ENCODE peak calls at places on chromosomes 4 and X, in ten cellular contexts. F is adrenal gland, K is stomach, E is uterus, Z is ovary, N is breast epithelium, V is testis, S is A549, R is heart left ventricle, X is IMR-90. O is an unnamed sample.
A peak's percentile ranks its signal among the peaks of the same experiment; 100 is the strongest.

GRCh38 chrX:30981968-30982367 is 89.9 kb downstream of the FTHL17 start:
- DNase-seq in F (no peak), K (no peak), E (no peak), Z (no peak), N (no peak), V (no peak), S (no peak), R (no peak), X (no peak), O (no peak)

GRCh38 chrX:13258725-13259124 is 61.1 kb downstream of the ATXN3L start:
- DNase-seq in F (no peak), K (no peak), E (no peak), Z (no peak), N (no peak), V (no peak), S (no peak), R (no peak), X (no peak), O (no peak)

GRCh38 chr4:169492436-169493163 is 119.8 kb downstream of the NEK1 start:
- DNase-seq in F (no peak), K (peak; percentile 36), E (no peak), Z (no peak), N (no peak), V (peak; percentile 29), S (peak; percentile 32), R (no peak), X (peak; percentile 44), O (no peak)

GRCh38 chr4:189059996-189060570 is 880.6 kb upstream of the FRG1 start:
- DNase-seq in F (no peak), K (no peak), E (no peak), Z (no peak), N (no peak), V (no peak), S (no peak), R (no peak), X (no peak), O (no peak)

GRCh38 chrX:43618376-43619205 is 37.5 kb upstream of the MAOA start:
- DNase-seq in F (no peak), K (no peak), E (no peak), Z (no peak), N (no peak), V (peak; percentile 17), S (no peak), R (no peak), X (no peak), O (no peak)

GRCh38 chrX:134254511-134254910 is 17.5 kb downstream of the CCDC160 start:
- DNase-seq in F (no peak), K (no peak), E (no peak), Z (no peak), N (no peak), V (no peak), S (no peak), R (no peak), X (no peak), O (no peak)

GRCh38 chr4:25552580-25553271 is 102.9 kb upstream of the SLC34A2 start:
- DNase-seq in F (no peak), K (peak; percentile 91), E (no peak), Z (no peak), N (peak; percentile 82), V (peak; percentile 28), S (peak; percentile 67), R (no peak), X (no peak), O (no peak)

GRCh38 chr4:8775751-8776355 is 95.8 kb downstream of the HMX1 start:
- DNase-seq in F (no peak), K (no peak), E (no peak), Z (no peak), N (no peak), V (no peak), S (no peak), R (no peak), X (no peak), O (no peak)

GRCh38 chr4:115234405-115235093 is 121.1 kb upstream of the NDST4 start:
- DNase-seq in F (no peak), K (no peak), E (no peak), Z (no peak), N (no peak), V (no peak), S (peak; percentile 18), R (no peak), X (no peak), O (peak; percentile 9)

GRCh38 chr4:97152159-97152558 is 991.1 kb downstream of the STPG2 start:
- DNase-seq in F (no peak), K (no peak), E (no peak), Z (no peak), N (no peak), V (no peak), S (no peak), R (no peak), X (no peak), O (no peak)

GRCh38 chr4:44544158-44544557 is 95.5 kb upstream of the KCTD8 start:
- DNase-seq in F (no peak), K (no peak), E (no peak), Z (no peak), N (no peak), V (no peak), S (no peak), R (no peak), X (no peak), O (no peak)

GRCh38 chr4:40998680-40999358 is 215.5 kb downstream of the APBB2 start:
- DNase-seq in F (peak; percentile 17), K (no peak), E (peak; percentile 34), Z (no peak), N (no peak), V (no peak), S (peak; percentile 82), R (peak; percentile 46), X (peak; percentile 20), O (no peak)

GRCh38 chrX:3811331-3812311 is 98.2 kb upstream of the PRKX start:
- DNase-seq in F (peak; percentile 20), K (peak; percentile 31), E (peak; percentile 18), Z (peak; percentile 43), N (peak; percentile 35), V (no peak), S (peak; percentile 48), R (peak; percentile 14), X (peak; percentile 58), O (no peak)

GRCh38 chrX:71650333-71650969 is 16.9 kb upstream of the LOC101059915 start:
- DNase-seq in F (no peak), K (no peak), E (no peak), Z (no peak), N (no peak), V (peak; percentile 45), S (peak; percentile 17), R (no peak), X (no peak), O (no peak)

GRCh38 chrX:106170318-106170717 is 2.2 kb downstream of the PWWP3B start:
- DNase-seq in F (no peak), K (no peak), E (no peak), Z (peak; percentile 53), N (no peak), V (peak; percentile 53), S (peak; percentile 10), R (no peak), X (no peak), O (peak; percentile 7)

GRCh38 chr4:118270492-118270891 is 82.3 kb downstream of the PRSS12 start:
- DNase-seq in F (no peak), K (no peak), E (no peak), Z (no peak), N (no peak), V (no peak), S (peak; percentile 43), R (no peak), X (peak; percentile 66), O (peak; percentile 37)

GRCh38 chr4:168880087-168880675 is 129.9 kb downstream of the CBR4 start:
- DNase-seq in F (no peak), K (no peak), E (no peak), Z (no peak), N (no peak), V (no peak), S (no peak), R (no peak), X (peak; percentile 56), O (no peak)

GRCh38 chr4:165440415-165440882 is 61.6 kb downstream of the CPE start:
- DNase-seq in F (no peak), K (no peak), E (no peak), Z (no peak), N (peak; percentile 26), V (no peak), S (peak; percentile 4), R (no peak), X (peak; percentile 63), O (no peak)

GRCh38 chrX:33434256-33435092 is 223.1 kb upstream of the DMD start:
- DNase-seq in F (peak; percentile 31), K (peak; percentile 60), E (peak; percentile 27), Z (peak; percentile 59), N (peak; percentile 27), V (peak; percentile 79), S (peak; percentile 39), R (peak; percentile 13), X (peak; percentile 37), O (peak; percentile 21)

GRCh38 chr4:76208005-76208765 is 5.4 kb downstream of the SCARB2 start:
- DNase-seq in F (peak; percentile 88), K (peak; percentile 74), E (peak; percentile 87), Z (peak; percentile 84), N (peak; percentile 67), V (peak; percentile 84), S (peak; percentile 63), R (peak; percentile 86), X (peak; percentile 94), O (peak; percentile 71)

GRCh38 chr4:67700119-67700873 is 659 bp downstream of the UBA6 start:
- DNase-seq in F (no peak), K (no peak), E (no peak), Z (no peak), N (peak; percentile 20), V (no peak), S (no peak), R (no peak), X (peak; percentile 27), O (no peak)

GRCh38 chr4:14862881-14863280 is 139.4 kb upstream of the CPEB2 start:
- DNase-seq in F (no peak), K (peak; percentile 47), E (no peak), Z (no peak), N (no peak), V (peak; percentile 58), S (no peak), R (peak; percentile 20), X (no peak), O (no peak)
- H3K4me3 ChIP-seq in F (no peak overlapping the region), K (no peak overlapping the region), E (no peak overlapping the region), Z (no peak overlapping the region), N (peak overlapping the region; percentile 20), V (peak overlapping the region; percentile 36), S (no peak overlapping the region), R (no peak overlapping the region), X (no peak overlapping the region), O (no peak overlapping the region)

GRCh38 chrX:67714004-67714403 is 170.2 kb downstream of the AR start:
- DNase-seq in F (no peak), K (no peak), E (no peak), Z (no peak), N (no peak), V (no peak), S (no peak), R (no peak), X (no peak), O (no peak)
- H3K27ac ChIP-seq in F (no peak overlapping the region), K (no peak overlapping the region), E (no peak overlapping the region), Z (no peak overlapping the region), N (no peak overlapping the region), V (no peak overlapping the region), S (no peak overlapping the region), R (peak overlapping the region; percentile 37), X (no peak overlapping the region), O (no peak overlapping the region)

GRCh38 chr4:100695039-100695654 is 177.3 kb upstream of the EMCN start:
- DNase-seq in F (no peak), K (no peak), E (no peak), Z (no peak), N (no peak), V (no peak), S (no peak), R (no peak), X (no peak), O (no peak)
- TF ChIP-seq POLR2A in F (no peak), K (no peak), E (no peak), Z (no peak), N (no peak), V (no peak), S (no peak), R (no peak), X (no peak), O (no peak)

GRCh38 chrX:41723305-41723704 is 676 bp upstream of the GPR82 start:
- DNase-seq in F (no peak), K (no peak), E (no peak), Z (no peak), N (no peak), V (no peak), S (no peak), R (no peak), X (peak; percentile 4), O (no peak)
- H3K4me3 ChIP-seq in F (no peak overlapping the region), K (no peak overlapping the region), E (no peak overlapping the region), Z (no peak overlapping the region), N (no peak overlapping the region), V (no peak overlapping the region), S (no peak overlapping the region), R (no peak overlapping the region), X (no peak overlapping the region), O (no peak overlapping the region)